ENCODE peak calls at places on chromosomes 7 and 10, in six cellular contexts. One of them, this sample, is unnamed.

GRCh38 chr7:25586513-25586912 is 358.2 kb upstream of the NPVF start:
- DNase-seq in IMR-90: no peak
- DNase-seq in K562: no peak
- DNase-seq in A549: no peak
- DNase-seq in HepG2: no peak
- DNase-seq in GM12878: no peak
- DNase-seq in this sample: no peak

GRCh38 chr10:18681971-18682403 is 22.8 kb downstream of the ARL5B start:
- DNase-seq in IMR-90: peak; percentile 65
- DNase-seq in K562: no peak
- DNase-seq in A549: peak; percentile 30
- DNase-seq in HepG2: peak; percentile 30
- DNase-seq in GM12878: no peak
- DNase-seq in this sample: no peak

GRCh38 chr10:101041252-101041761 is 10.3 kb downstream of the SFXN3 start:
- DNase-seq in IMR-90: peak; percentile 88
- DNase-seq in K562: peak; percentile 83
- DNase-seq in A549: peak; percentile 90
- DNase-seq in HepG2: peak; percentile 81
- DNase-seq in GM12878: no peak
- DNase-seq in this sample: peak; percentile 83

GRCh38 chr10:52858722-52859121 is 86.1 kb upstream of the MBL2 start:
- DNase-seq in IMR-90: no peak
- DNase-seq in K562: no peak
- DNase-seq in A549: no peak
- DNase-seq in HepG2: no peak
- DNase-seq in GM12878: no peak
- DNase-seq in this sample: no peak

GRCh38 chr7:92116949-92117348 is 17.3 kb downstream of the CYP51A1 start:
- DNase-seq in IMR-90: no peak
- DNase-seq in K562: no peak
- DNase-seq in A549: no peak
- DNase-seq in HepG2: no peak
- DNase-seq in GM12878: no peak
- DNase-seq in this sample: no peak

GRCh38 chr7:114916261-114916892 is 5.5 kb upstream of the MDFIC start:
- DNase-seq in IMR-90: no peak
- DNase-seq in K562: no peak
- DNase-seq in A549: no peak
- DNase-seq in HepG2: no peak
- DNase-seq in GM12878: peak; percentile 85
- DNase-seq in this sample: no peak

GRCh38 chr7:1842321-1843221 is 172.5 kb downstream of the ELFN1 start:
- DNase-seq in IMR-90: peak; percentile 7
- DNase-seq in K562: no peak
- DNase-seq in A549: no peak
- DNase-seq in HepG2: peak; percentile 75
- DNase-seq in GM12878: no peak
- DNase-seq in this sample: peak; percentile 89

GRCh38 chr7:54898659-54899340 is 120.0 kb upstream of the EGFR start:
- DNase-seq in IMR-90: no peak
- DNase-seq in K562: no peak
- DNase-seq in A549: no peak
- DNase-seq in HepG2: no peak
- DNase-seq in GM12878: no peak
- DNase-seq in this sample: no peak

GRCh38 chr10:24961582-24961981 is 9.2 kb upstream of the PRTFDC1 start:
- DNase-seq in IMR-90: no peak
- DNase-seq in K562: no peak
- DNase-seq in A549: no peak
- DNase-seq in HepG2: no peak
- DNase-seq in GM12878: no peak
- DNase-seq in this sample: no peak

GRCh38 chr10:7303067-7303629 is 107.7 kb downstream of the SFMBT2 start:
- DNase-seq in IMR-90: no peak
- DNase-seq in K562: no peak
- DNase-seq in A549: no peak
- DNase-seq in HepG2: no peak
- DNase-seq in GM12878: no peak
- DNase-seq in this sample: no peak

GRCh38 chr7:84744388-84744787 is 442.5 kb downstream of the SEMA3D start:
- DNase-seq in IMR-90: peak; percentile 48
- DNase-seq in K562: no peak
- DNase-seq in A549: no peak
- DNase-seq in HepG2: no peak
- DNase-seq in GM12878: no peak
- DNase-seq in this sample: no peak
- TF ChIP-seq RAD21 in IMR-90: no peak
- TF ChIP-seq RAD21 in K562: no peak
- TF ChIP-seq RAD21 in A549: no peak
- TF ChIP-seq RAD21 in HepG2: no peak
- TF ChIP-seq RAD21 in GM12878: no peak
- TF ChIP-seq RAD21 in this sample: no peak

DNA sequence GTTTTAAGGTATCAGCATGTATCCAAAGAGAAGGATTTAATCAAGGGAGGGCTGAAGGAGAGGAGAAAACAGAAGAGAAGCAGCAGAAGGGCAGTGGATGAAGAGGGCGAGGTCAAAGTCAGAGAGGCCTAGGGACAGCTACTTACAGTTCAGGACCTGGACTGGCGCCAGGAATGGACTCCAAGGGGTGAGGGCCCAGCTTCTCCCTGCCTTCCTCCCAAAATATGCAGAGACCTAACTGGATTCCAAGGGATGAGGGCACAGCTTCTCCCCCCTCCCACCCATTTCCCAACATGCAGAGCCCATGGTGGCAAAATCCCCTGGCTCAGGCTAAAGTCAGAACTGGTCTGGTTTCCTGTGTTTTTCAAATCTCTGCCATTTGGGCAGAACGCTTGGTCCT is 3.4 kb upstream of the TCF7L2 start:
- DNase-seq in IMR-90: no peak
- DNase-seq in K562: no peak
- DNase-seq in A549: no peak
- DNase-seq in HepG2: no peak
- DNase-seq in GM12878: no peak
- DNase-seq in this sample: no peak
- H3K27ac ChIP-seq in IMR-90: no peak overlapping the region
- H3K27ac ChIP-seq in K562: no peak overlapping the region
- H3K27ac ChIP-seq in A549: no peak overlapping the region
- H3K27ac ChIP-seq in HepG2: no peak overlapping the region
- H3K27ac ChIP-seq in GM12878: no peak overlapping the region
- H3K27ac ChIP-seq in this sample: no peak overlapping the region

DNA sequence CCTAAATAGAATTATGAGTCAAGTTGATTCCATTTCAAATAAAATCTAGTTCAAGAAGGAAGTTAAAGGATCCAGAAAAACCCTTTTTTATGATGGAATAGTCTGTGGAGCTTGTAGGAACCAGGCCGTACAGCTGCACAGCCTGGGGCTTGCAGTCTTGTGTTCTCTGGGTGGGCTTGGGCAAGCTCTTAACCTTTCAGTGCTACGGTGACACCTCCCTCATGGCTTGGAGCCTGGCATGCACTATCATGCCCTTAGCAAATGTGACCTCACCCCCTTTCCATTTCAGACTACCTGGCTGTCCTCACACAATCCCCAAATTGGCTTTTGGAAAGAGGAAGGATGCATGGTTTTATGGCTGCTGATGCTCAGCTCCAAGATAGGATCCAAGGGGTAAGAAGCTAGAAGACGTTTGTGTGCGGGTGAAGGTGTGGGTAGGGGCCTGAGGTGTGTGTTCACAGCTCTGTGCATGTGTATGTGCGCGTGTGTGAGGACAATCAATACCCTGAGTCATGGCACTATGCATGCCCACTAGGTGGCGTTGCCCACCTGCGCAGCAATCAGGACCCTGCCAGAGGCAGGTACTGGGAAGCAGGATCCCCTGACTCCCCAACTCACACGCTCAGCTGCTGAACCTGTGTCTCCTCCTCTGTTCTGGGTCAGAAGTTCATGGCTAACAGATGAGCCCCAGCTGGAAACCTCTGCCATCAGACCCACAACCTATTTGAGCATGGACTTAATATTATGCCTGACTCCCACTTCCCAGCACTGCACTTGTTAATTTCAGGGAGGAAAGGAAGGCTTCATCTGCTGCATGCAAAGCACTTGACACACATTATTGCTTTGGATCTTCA is 113.4 kb downstream of the PTPN20 start:
- DNase-seq in IMR-90: peak; percentile 62
- DNase-seq in K562: peak; percentile 70
- DNase-seq in A549: peak; percentile 69
- DNase-seq in HepG2: peak; percentile 53
- DNase-seq in GM12878: peak; percentile 16
- DNase-seq in this sample: peak; percentile 83
- TF ChIP-seq SMC3 in IMR-90: peak; percentile 80
- TF ChIP-seq SMC3 in K562: peak; percentile 76
- TF ChIP-seq SMC3 in A549: peak; percentile 84
- TF ChIP-seq SMC3 in HepG2: peak; percentile 65
- TF ChIP-seq SMC3 in GM12878: peak; percentile 79
- TF ChIP-seq SMC3 in this sample: peak; percentile 91

GRCh38 chr7:130987092-130987491 is 253.1 kb upstream of the KLF14 start:
- DNase-seq in IMR-90: no peak
- DNase-seq in K562: no peak
- DNase-seq in A549: peak; percentile 53
- DNase-seq in HepG2: peak; percentile 37
- DNase-seq in GM12878: no peak
- DNase-seq in this sample: no peak

GRCh38 chr7:130982651-130983050 is 248.6 kb upstream of the KLF14 start:
- DNase-seq in IMR-90: no peak
- DNase-seq in K562: no peak
- DNase-seq in A549: no peak
- DNase-seq in HepG2: no peak
- DNase-seq in GM12878: no peak
- DNase-seq in this sample: no peak

GRCh38 chr7:130985361-130985760 is 251.4 kb upstream of the KLF14 start:
- DNase-seq in IMR-90: no peak
- DNase-seq in K562: no peak
- DNase-seq in A549: no peak
- DNase-seq in HepG2: no peak
- DNase-seq in GM12878: no peak
- DNase-seq in this sample: no peak

GRCh38 chr7:130986271-130986690 is 252.3 kb upstream of the KLF14 start:
- DNase-seq in IMR-90: no peak
- DNase-seq in K562: no peak
- DNase-seq in A549: no peak
- DNase-seq in HepG2: no peak
- DNase-seq in GM12878: no peak
- DNase-seq in this sample: no peak

GRCh38 chr7:130982160-130982638 is 248.2 kb upstream of the KLF14 start:
- DNase-seq in IMR-90: peak; percentile 59
- DNase-seq in K562: peak; percentile 68
- DNase-seq in A549: peak; percentile 63
- DNase-seq in HepG2: peak; percentile 56
- DNase-seq in GM12878: no peak
- DNase-seq in this sample: peak; percentile 54
- TF ChIP-seq RAD21 in IMR-90: peak; percentile 79
- TF ChIP-seq RAD21 in K562: peak; percentile 79
- TF ChIP-seq RAD21 in A549: peak; percentile 76
- TF ChIP-seq RAD21 in HepG2: peak; percentile 41
- TF ChIP-seq RAD21 in GM12878: peak; percentile 81
- TF ChIP-seq RAD21 in this sample: peak; percentile 86

DNA sequence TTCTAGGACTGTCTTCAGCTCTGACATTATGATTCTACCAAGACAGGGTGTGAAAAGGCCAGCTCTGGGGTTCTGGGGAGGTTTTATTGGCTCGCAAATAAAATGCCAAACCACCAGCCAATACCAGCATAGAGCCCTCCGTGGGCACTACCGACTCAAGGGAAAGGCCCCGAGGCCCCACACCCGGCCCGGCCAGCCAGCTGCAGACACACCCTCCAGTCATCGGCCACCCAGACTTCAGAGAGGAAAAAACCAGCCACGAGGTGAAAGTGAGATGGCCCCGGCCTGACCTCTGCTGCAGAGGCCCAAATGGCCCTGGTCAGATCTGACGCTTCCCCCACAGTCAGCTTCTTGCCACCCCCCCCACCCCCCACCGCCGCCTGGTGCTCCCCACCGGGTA is 80.0 kb downstream of the PRKAG2 start:
- DNase-seq in IMR-90: no peak
- DNase-seq in K562: no peak
- DNase-seq in A549: no peak
- DNase-seq in HepG2: no peak
- DNase-seq in GM12878: no peak
- DNase-seq in this sample: no peak
- H3K27ac ChIP-seq in IMR-90: no peak overlapping the region
- H3K27ac ChIP-seq in K562: no peak overlapping the region
- H3K27ac ChIP-seq in A549: peak overlapping the region; percentile 72
- H3K27ac ChIP-seq in HepG2: no peak overlapping the region
- H3K27ac ChIP-seq in GM12878: no peak overlapping the region
- H3K27ac ChIP-seq in this sample: no peak overlapping the region

GRCh38 chr10:117830832-117831231 is 215.9 kb downstream of the RAB11FIP2 start:
- DNase-seq in IMR-90: no peak
- DNase-seq in K562: no peak
- DNase-seq in A549: no peak
- DNase-seq in HepG2: no peak
- DNase-seq in GM12878: no peak
- DNase-seq in this sample: no peak
- TF ChIP-seq SMC3 in IMR-90: no peak
- TF ChIP-seq SMC3 in K562: no peak
- TF ChIP-seq SMC3 in A549: no peak
- TF ChIP-seq SMC3 in HepG2: no peak
- TF ChIP-seq SMC3 in GM12878: no peak
- TF ChIP-seq SMC3 in this sample: no peak

DNA sequence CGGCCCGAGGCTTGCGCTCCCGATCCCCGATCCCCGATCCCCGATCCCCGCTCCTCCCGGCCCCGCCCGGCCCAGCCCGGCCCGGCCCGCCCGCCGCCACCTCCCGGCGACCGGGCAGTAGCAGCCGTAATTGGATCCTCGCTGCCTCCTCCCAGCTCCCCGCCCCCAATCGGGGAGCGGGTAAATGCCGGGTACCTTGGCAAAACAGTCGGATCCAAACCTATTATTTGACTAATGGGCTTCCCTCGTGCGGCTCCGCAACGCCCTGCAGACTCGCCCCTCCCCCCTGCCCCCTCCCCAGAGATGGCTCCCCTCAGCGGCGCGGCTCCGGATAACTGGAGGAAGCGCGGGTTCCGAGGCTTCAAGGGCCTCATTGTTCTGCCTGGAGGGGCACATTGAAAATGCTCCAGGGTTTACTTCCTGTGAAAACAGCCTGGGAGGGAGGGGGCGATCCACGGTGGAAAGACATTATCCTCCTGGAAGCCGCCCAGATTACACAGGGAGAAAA is 94.8 kb upstream of the ZMIZ1 start:
- DNase-seq in IMR-90: peak; percentile 56
- DNase-seq in K562: peak; percentile 74
- DNase-seq in A549: peak; percentile 82
- DNase-seq in HepG2: peak; percentile 93
- DNase-seq in GM12878: no peak
- DNase-seq in this sample: no peak
- TF ChIP-seq RAD21 in IMR-90: no peak
- TF ChIP-seq RAD21 in K562: no peak
- TF ChIP-seq RAD21 in A549: no peak
- TF ChIP-seq RAD21 in HepG2: no peak
- TF ChIP-seq RAD21 in GM12878: no peak
- TF ChIP-seq RAD21 in this sample: peak; percentile 9